ENCODE peak calls at places on chromosomes 7 and 10, in six cellular contexts. A is IMR-90, D is mesendoderm, P is neuronal stem cell, K is mesenchymal stem cell, F is H1. Y is an unnamed sample.

GRCh38 chr10:74103560-74104248 is 46.9 kb downstream of the AP3M1 start:
- DNase-seq in A (peak), D (peak), P (no peak), K (peak), F (no peak), Y (no peak)

GRCh38 chr10:12844796-12845524 is 156.6 kb downstream of the CCDC3 start:
- DNase-seq in A (peak), D (peak), P (no peak), K (peak), F (no peak), Y (no peak)

GRCh38 chr7:8214162-8214897 is 47.6 kb downstream of the ICA1 start:
- DNase-seq in A (peak), D (no peak), P (no peak), K (peak), F (no peak), Y (no peak)

GRCh38 chr10:62426086-62426485 is 51.9 kb downstream of the ZNF365 start:
- DNase-seq in A (peak), D (peak), P (no peak), K (no peak), F (no peak), Y (peak)

GRCh38 chr7:11625669-11626068 is 206.3 kb downstream of the THSD7A start:
- DNase-seq in A (no peak), D (peak), P (no peak), K (no peak), F (no peak), Y (peak)

GRCh38 chr7:33107136-33108066 is 1.8 kb downstream of the RP9 start:
- DNase-seq in A (peak), D (peak), P (peak), K (peak), F (no peak), Y (no peak)

GRCh38 chr10:32189400-32190084 is 133.3 kb upstream of the KIF5B start:
- DNase-seq in A (peak), D (peak), P (no peak), K (peak), F (no peak), Y (no peak)

GRCh38 chr7:105304040-105304895 is 84.5 kb downstream of the SRPK2 start:
- DNase-seq in A (peak), D (peak), P (no peak), K (peak), F (no peak), Y (no peak)

GRCh38 chr7:55490099-55490498 is 82.2 kb downstream of the VOPP1 start:
- DNase-seq in A (no peak), D (no peak), P (no peak), K (no peak), F (no peak), Y (no peak)

GRCh38 chr10:103281753-103282152 is 4.8 kb downstream of the INA start:
- DNase-seq in A (peak), D (peak), P (peak), K (no peak), F (peak), Y (peak)

GRCh38 chr7:43391518-43391917 is 191.4 kb upstream of the STK17A start:
- DNase-seq in A (no peak), D (peak), P (no peak), K (no peak), F (no peak), Y (no peak)

GRCh38 chr10:70903262-70903921 is 15.0 kb upstream of the PCBD1 start:
- DNase-seq in A (peak), D (peak), P (peak), K (peak), F (no peak), Y (no peak)

DNA sequence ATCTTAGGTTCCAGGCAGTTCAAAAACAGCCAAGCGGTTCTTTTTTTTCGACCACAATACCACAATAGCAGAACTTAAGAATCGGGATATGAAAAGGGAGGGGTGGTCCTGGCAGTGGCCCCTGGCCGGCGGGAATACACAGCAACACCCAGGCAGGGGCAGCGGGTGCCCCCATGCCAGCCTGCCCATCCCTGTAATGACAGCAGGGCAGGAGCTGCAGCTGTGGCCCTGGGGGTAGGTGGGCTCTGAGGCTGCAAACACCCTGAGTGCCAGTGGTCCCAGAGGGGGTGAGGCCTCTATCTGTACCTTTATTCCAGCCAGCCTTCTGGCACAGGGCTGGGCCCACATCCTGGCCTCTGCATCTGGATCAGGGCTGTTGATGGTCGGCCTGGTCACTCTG is 247.4 kb downstream of the SEMA3D start:
- DNase-seq in A (no peak), D (no peak), P (no peak), K (no peak), F (no peak), Y (no peak)
- H3K27ac ChIP-seq in A (no peak), D (no peak), P (no peak), K (no peak), F (no peak), Y (no peak)

GRCh38 chr10:16816142-16816541 is 1.1 kb downstream of the RSU1 start:
- DNase-seq in A (no peak), D (peak), P (no peak), K (peak), F (no peak), Y (peak)
- H3K4me3 ChIP-seq in A (peak), D (no peak), P (no peak), K (no peak), F (peak), Y (no peak)

GRCh38 chr7:135076882-135077281 is 71.0 kb upstream of the TMEM140 start:
- DNase-seq in A (no peak), D (no peak), P (no peak), K (no peak), F (no peak), Y (no peak)
- H4K8ac ChIP-seq in A (no peak), D (no peak), P (no peak), K (no peak), F (no peak), Y (no peak)

GRCh38 chr10:132408367-132408781 is 11.4 kb downstream of the PWWP2B start:
- DNase-seq in A (no peak), D (peak), P (no peak), K (peak), F (no peak), Y (no peak)
- H3K27ac ChIP-seq in A (peak), D (peak), P (no peak), K (peak), F (peak), Y (peak)

Y was measured in trophoblast cell.